ENCODE peak calls at places on chromosomes 2 and 18, in seven cellular contexts. One of them, this sample, is unnamed.

GRCh38 chr2:69205491-69205890 is 181.5 kb downstream of the GFPT1 start:
- DNase-seq in neural crest cell: no peak
- DNase-seq in posterior vena cava: no peak
- DNase-seq in activated CD4-positive, alpha-beta T cell treated with anti-CD3 and anti-CD28 coated beads, Interleukin-2, amount 50 U/mL, for 24 hours: no peak
- DNase-seq in HTR-8/SVneo: no peak
- DNase-seq in ureter: no peak
- DNase-seq in Kasumi-1: no peak
- DNase-seq in this sample: no peak

GRCh38 chr18:13813271-13813849 is 10.6 kb upstream of the MC5R start:
- DNase-seq in posterior vena cava: no peak
- DNase-seq in activated CD4-positive, alpha-beta T cell treated with anti-CD3 and anti-CD28 coated beads, Interleukin-2, amount 50 U/mL, for 24 hours: peak; percentile 48
- DNase-seq in Kasumi-1: peak; percentile 70
- DNase-seq in ureter: peak; percentile 75
- DNase-seq in HTR-8/SVneo: peak; percentile 78
- DNase-seq in neural crest cell: peak; percentile 73
- DNase-seq in this sample: peak; percentile 77

GRCh38 chr18:49967171-49967570 is 153.8 kb upstream of the ACAA2 start:
- DNase-seq in posterior vena cava: no peak
- DNase-seq in Kasumi-1: no peak
- DNase-seq in ureter: no peak
- DNase-seq in activated CD4-positive, alpha-beta T cell treated with anti-CD3 and anti-CD28 coated beads, Interleukin-2, amount 50 U/mL, for 24 hours: no peak
- DNase-seq in neural crest cell: no peak
- DNase-seq in HTR-8/SVneo: no peak
- DNase-seq in this sample: no peak

GRCh38 chr2:179898873-179899272 is 37.5 kb upstream of the ZNF385B start:
- DNase-seq in Kasumi-1: peak; percentile 82
- DNase-seq in activated CD4-positive, alpha-beta T cell treated with anti-CD3 and anti-CD28 coated beads, Interleukin-2, amount 50 U/mL, for 24 hours: no peak
- DNase-seq in HTR-8/SVneo: peak; percentile 9
- DNase-seq in ureter: no peak
- DNase-seq in neural crest cell: peak; percentile 30
- DNase-seq in posterior vena cava: no peak
- DNase-seq in this sample: no peak

GRCh38 chr2:230564805-230565779 is 147.6 kb upstream of the CAB39 start:
- DNase-seq in neural crest cell: no peak
- DNase-seq in Kasumi-1: peak; percentile 49
- DNase-seq in HTR-8/SVneo: peak; percentile 61
- DNase-seq in ureter: no peak
- DNase-seq in posterior vena cava: no peak
- DNase-seq in activated CD4-positive, alpha-beta T cell treated with anti-CD3 and anti-CD28 coated beads, Interleukin-2, amount 50 U/mL, for 24 hours: no peak
- DNase-seq in this sample: no peak

GRCh38 chr2:161217597-161218185 is 57.5 kb downstream of the TANK start:
- DNase-seq in neural crest cell: no peak
- DNase-seq in HTR-8/SVneo: no peak
- DNase-seq in Kasumi-1: no peak
- DNase-seq in activated CD4-positive, alpha-beta T cell treated with anti-CD3 and anti-CD28 coated beads, Interleukin-2, amount 50 U/mL, for 24 hours: no peak
- DNase-seq in ureter: no peak
- DNase-seq in posterior vena cava: no peak
- DNase-seq in this sample: no peak

GRCh38 chr2:8543412-8544167 is 138.3 kb upstream of the ID2 start:
- DNase-seq in posterior vena cava: peak; percentile 93
- DNase-seq in Kasumi-1: peak; percentile 90
- DNase-seq in ureter: peak; percentile 70
- DNase-seq in HTR-8/SVneo: peak; percentile 83
- DNase-seq in activated CD4-positive, alpha-beta T cell treated with anti-CD3 and anti-CD28 coated beads, Interleukin-2, amount 50 U/mL, for 24 hours: peak; percentile 81
- DNase-seq in neural crest cell: no peak
- DNase-seq in this sample: peak; percentile 71

GRCh38 chr2:173414823-173415322 is 60.2 kb downstream of the CDCA7 start:
- DNase-seq in neural crest cell: no peak
- DNase-seq in HTR-8/SVneo: no peak
- DNase-seq in Kasumi-1: no peak
- DNase-seq in ureter: no peak
- DNase-seq in posterior vena cava: no peak
- DNase-seq in activated CD4-positive, alpha-beta T cell treated with anti-CD3 and anti-CD28 coated beads, Interleukin-2, amount 50 U/mL, for 24 hours: no peak
- DNase-seq in this sample: no peak

GRCh38 chr2:45912109-45912508 is 260.6 kb downstream of the PRKCE start:
- DNase-seq in activated CD4-positive, alpha-beta T cell treated with anti-CD3 and anti-CD28 coated beads, Interleukin-2, amount 50 U/mL, for 24 hours: no peak
- DNase-seq in neural crest cell: no peak
- DNase-seq in ureter: no peak
- DNase-seq in posterior vena cava: no peak
- DNase-seq in Kasumi-1: no peak
- DNase-seq in HTR-8/SVneo: no peak
- DNase-seq in this sample: no peak

GRCh38 chr18:2540575-2540974 is 30.7 kb downstream of the METTL4 start:
- DNase-seq in HTR-8/SVneo: no peak
- DNase-seq in activated CD4-positive, alpha-beta T cell treated with anti-CD3 and anti-CD28 coated beads, Interleukin-2, amount 50 U/mL, for 24 hours: no peak
- DNase-seq in posterior vena cava: no peak
- DNase-seq in ureter: no peak
- DNase-seq in Kasumi-1: no peak
- DNase-seq in neural crest cell: no peak
- DNase-seq in this sample: no peak

GRCh38 chr2:41068740-41069139 is 616.9 kb upstream of the SLC8A1 start:
- DNase-seq in posterior vena cava: no peak
- DNase-seq in ureter: no peak
- DNase-seq in activated CD4-positive, alpha-beta T cell treated with anti-CD3 and anti-CD28 coated beads, Interleukin-2, amount 50 U/mL, for 24 hours: no peak
- DNase-seq in neural crest cell: no peak
- DNase-seq in HTR-8/SVneo: no peak
- DNase-seq in Kasumi-1: no peak
- DNase-seq in this sample: no peak

GRCh38 chr2:192749606-192750200 is 555.0 kb upstream of the TMEFF2 start:
- DNase-seq in ureter: no peak
- DNase-seq in posterior vena cava: no peak
- DNase-seq in neural crest cell: no peak
- DNase-seq in activated CD4-positive, alpha-beta T cell treated with anti-CD3 and anti-CD28 coated beads, Interleukin-2, amount 50 U/mL, for 24 hours: no peak
- DNase-seq in HTR-8/SVneo: peak; percentile 8
- DNase-seq in Kasumi-1: peak; percentile 66
- DNase-seq in this sample: no peak

GRCh38 chr18:28740575-28740974 is 563.6 kb upstream of the CDH2 start:
- DNase-seq in activated CD4-positive, alpha-beta T cell treated with anti-CD3 and anti-CD28 coated beads, Interleukin-2, amount 50 U/mL, for 24 hours: no peak
- DNase-seq in posterior vena cava: no peak
- DNase-seq in HTR-8/SVneo: no peak
- DNase-seq in ureter: no peak
- DNase-seq in Kasumi-1: no peak
- DNase-seq in neural crest cell: no peak
- DNase-seq in this sample: no peak

GRCh38 chr2:20438334-20439192 is 8.3 kb upstream of the RHOB start:
- DNase-seq in posterior vena cava: peak; percentile 56
- DNase-seq in neural crest cell: no peak
- DNase-seq in HTR-8/SVneo: no peak
- DNase-seq in Kasumi-1: peak; percentile 10
- DNase-seq in ureter: peak; percentile 45
- DNase-seq in activated CD4-positive, alpha-beta T cell treated with anti-CD3 and anti-CD28 coated beads, Interleukin-2, amount 50 U/mL, for 24 hours: no peak
- DNase-seq in this sample: no peak

GRCh38 chr2:111930875-111931274 is 32.5 kb downstream of the MERTK start:
- DNase-seq in Kasumi-1: no peak
- DNase-seq in ureter: no peak
- DNase-seq in posterior vena cava: no peak
- DNase-seq in neural crest cell: no peak
- DNase-seq in activated CD4-positive, alpha-beta T cell treated with anti-CD3 and anti-CD28 coated beads, Interleukin-2, amount 50 U/mL, for 24 hours: peak; percentile 14
- DNase-seq in HTR-8/SVneo: no peak
- DNase-seq in this sample: no peak

GRCh38 chr2:225100856-225101294 is 58.6 kb upstream of the DOCK10 start:
- DNase-seq in neural crest cell: no peak
- DNase-seq in Kasumi-1: no peak
- DNase-seq in activated CD4-positive, alpha-beta T cell treated with anti-CD3 and anti-CD28 coated beads, Interleukin-2, amount 50 U/mL, for 24 hours: no peak
- DNase-seq in posterior vena cava: no peak
- DNase-seq in ureter: no peak
- DNase-seq in HTR-8/SVneo: peak; percentile 66
- DNase-seq in this sample: no peak

GRCh38 chr2:95345415-95346235 is 48.5 kb downstream of the KCNIP3 start:
- DNase-seq in neural crest cell: peak; percentile 91
- DNase-seq in posterior vena cava: peak; percentile 96
- DNase-seq in Kasumi-1: peak; percentile 37
- DNase-seq in HTR-8/SVneo: peak; percentile 97
- DNase-seq in ureter: peak; percentile 81
- DNase-seq in activated CD4-positive, alpha-beta T cell treated with anti-CD3 and anti-CD28 coated beads, Interleukin-2, amount 50 U/mL, for 24 hours: peak; percentile 25
- DNase-seq in this sample: peak; percentile 91

GRCh38 chr2:224869601-224870000 is 153.4 kb upstream of the CCDC195 start:
- DNase-seq in neural crest cell: no peak
- DNase-seq in Kasumi-1: no peak
- DNase-seq in HTR-8/SVneo: peak; percentile 45
- DNase-seq in ureter: no peak
- DNase-seq in posterior vena cava: no peak
- DNase-seq in activated CD4-positive, alpha-beta T cell treated with anti-CD3 and anti-CD28 coated beads, Interleukin-2, amount 50 U/mL, for 24 hours: no peak
- DNase-seq in this sample: no peak

GRCh38 chr2:15939854-15940660 is at the start of gene MYCN:
- DNase-seq in neural crest cell: peak; percentile 85
- DNase-seq in HTR-8/SVneo: no peak
- DNase-seq in Kasumi-1: peak; percentile 66
- DNase-seq in activated CD4-positive, alpha-beta T cell treated with anti-CD3 and anti-CD28 coated beads, Interleukin-2, amount 50 U/mL, for 24 hours: no peak
- DNase-seq in posterior vena cava: peak; percentile 88
- DNase-seq in ureter: peak; percentile 69
- DNase-seq in this sample: peak; percentile 86

GRCh38 chr18:55415258-55415871 is 172.6 kb downstream of the TCF4 start:
- DNase-seq in HTR-8/SVneo: peak; percentile 12
- DNase-seq in neural crest cell: peak; percentile 75
- DNase-seq in ureter: peak; percentile 84
- DNase-seq in Kasumi-1: peak; percentile 57
- DNase-seq in posterior vena cava: peak; percentile 96
- DNase-seq in activated CD4-positive, alpha-beta T cell treated with anti-CD3 and anti-CD28 coated beads, Interleukin-2, amount 50 U/mL, for 24 hours: peak; percentile 57
- DNase-seq in this sample: peak; percentile 94

GRCh38 chr2:72917138-72917874 is at the start of gene EMX1:
- DNase-seq in posterior vena cava: no peak
- DNase-seq in HTR-8/SVneo: no peak
- DNase-seq in Kasumi-1: no peak
- DNase-seq in neural crest cell: peak; percentile 20
- DNase-seq in activated CD4-positive, alpha-beta T cell treated with anti-CD3 and anti-CD28 coated beads, Interleukin-2, amount 50 U/mL, for 24 hours: peak; percentile 25
- DNase-seq in ureter: no peak
- DNase-seq in this sample: no peak

GRCh38 chr2:61114147-61114546 is 47.8 kb upstream of the C2orf74 start:
- DNase-seq in Kasumi-1: no peak
- DNase-seq in neural crest cell: no peak
- DNase-seq in HTR-8/SVneo: no peak
- DNase-seq in activated CD4-positive, alpha-beta T cell treated with anti-CD3 and anti-CD28 coated beads, Interleukin-2, amount 50 U/mL, for 24 hours: no peak
- DNase-seq in ureter: no peak
- DNase-seq in posterior vena cava: no peak
- DNase-seq in this sample: no peak

GRCh38 chr2:47656715-47657600 is 126.0 kb upstream of the MSH6 start:
- DNase-seq in HTR-8/SVneo: no peak
- DNase-seq in activated CD4-positive, alpha-beta T cell treated with anti-CD3 and anti-CD28 coated beads, Interleukin-2, amount 50 U/mL, for 24 hours: no peak
- DNase-seq in posterior vena cava: no peak
- DNase-seq in Kasumi-1: no peak
- DNase-seq in neural crest cell: no peak
- DNase-seq in ureter: no peak
- DNase-seq in this sample: no peak

GRCh38 chr2:216298719-216299118 is 73.6 kb downstream of the MARCHF4 start:
- DNase-seq in ureter: no peak
- DNase-seq in activated CD4-positive, alpha-beta T cell treated with anti-CD3 and anti-CD28 coated beads, Interleukin-2, amount 50 U/mL, for 24 hours: no peak
- DNase-seq in Kasumi-1: no peak
- DNase-seq in HTR-8/SVneo: peak; percentile 74
- DNase-seq in neural crest cell: no peak
- DNase-seq in posterior vena cava: no peak
- DNase-seq in this sample: no peak

GRCh38 chr2:67388680-67389079 is 8.5 kb upstream of the ETAA1 start:
- DNase-seq in ureter: no peak
- DNase-seq in activated CD4-positive, alpha-beta T cell treated with anti-CD3 and anti-CD28 coated beads, Interleukin-2, amount 50 U/mL, for 24 hours: no peak
- DNase-seq in neural crest cell: no peak
- DNase-seq in posterior vena cava: no peak
- DNase-seq in Kasumi-1: no peak
- DNase-seq in HTR-8/SVneo: no peak
- DNase-seq in this sample: no peak

GRCh38 chr2:6780765-6781274 is 84.9 kb downstream of the CMPK2 start:
- DNase-seq in HTR-8/SVneo: no peak
- DNase-seq in Kasumi-1: peak; percentile 96
- DNase-seq in activated CD4-positive, alpha-beta T cell treated with anti-CD3 and anti-CD28 coated beads, Interleukin-2, amount 50 U/mL, for 24 hours: no peak
- DNase-seq in ureter: no peak
- DNase-seq in neural crest cell: no peak
- DNase-seq in posterior vena cava: peak; percentile 87
- DNase-seq in this sample: peak; percentile 66

This sample was measured in sciatic nerve.